ENCODE peak calls at places on chromosome 6, in six cellular contexts. N is cardiac fibroblast, H is B cell, S is adrenal gland, M is WTC11, A is heart right ventricle. G is an unnamed sample.

GRCh38 chr6:3656076-3656475 is 95.4 kb downstream of the PXDC1 start:
- DNase-seq in A (no peak), S (no peak), H (no peak), N (no peak), M (no peak), G (no peak)

GRCh38 chr6:1672379-1672778 is 62.7 kb downstream of the FOXC1 start:
- DNase-seq in A (no peak), H (no peak), N (no peak), M (no peak), S (no peak), G (no peak)

GRCh38 chr6:31842056-31842455 is 14.5 kb downstream of the HSPA1B start:
- DNase-seq in N (no peak), H (no peak), S (no peak), A (no peak), M (no peak), G (no peak)

GRCh38 chr6:47147175-47147727 is 105.1 kb upstream of the ADGRF1 start:
- DNase-seq in S (no peak), A (no peak), H (no peak), M (no peak), N (no peak), G (no peak)

GRCh38 chr6:108588586-108588985 is 27.9 kb downstream of the FOXO3 start:
- DNase-seq in H (no peak), S (no peak), A (no peak), N (peak), M (no peak), G (no peak)

GRCh38 chr6:21601341-21601740 is 7.8 kb downstream of the SOX4 start:
- DNase-seq in M (no peak), A (no peak), N (no peak), H (no peak), S (no peak), G (no peak)

GRCh38 chr6:100461273-100461919 is 3.3 kb downstream of the SIM1 start:
- DNase-seq in S (no peak), N (peak), A (no peak), M (peak), H (no peak), G (peak)

GRCh38 chr6:393391-394221 is 2.1 kb downstream of the IRF4 start:
- DNase-seq in M (no peak), A (no peak), H (peak), S (no peak), N (peak), G (peak)

GRCh38 chr6:7235712-7236311 is 77.2 kb downstream of the SSR1 start:
- DNase-seq in N (no peak), A (no peak), M (no peak), S (no peak), H (no peak), G (no peak)

GRCh38 chr6:17714879-17715860 is 8.4 kb upstream of the NUP153 start:
- DNase-seq in A (no peak), H (no peak), S (peak), N (peak), M (no peak), G (no peak)

GRCh38 chr6:2684059-2684749 is 66.5 kb downstream of the MYLK4 start:
- DNase-seq in H (no peak), M (no peak), S (no peak), A (no peak), N (peak), G (no peak)

GRCh38 chr6:148848915-148849314 is 102.1 kb downstream of the UST start:
- DNase-seq in H (no peak), M (no peak), A (no peak), N (no peak), S (peak), G (no peak)

GRCh38 chr6:103183831-103184411 is 1675.8 kb downstream of the HACE1 start:
- DNase-seq in S (no peak), N (no peak), A (no peak), H (no peak), M (peak), G (peak)

GRCh38 chr6:111096246-111096645 is 8.9 kb downstream of the SLC16A10 start:
- DNase-seq in H (no peak), A (no peak), M (no peak), N (no peak), S (no peak), G (no peak)

GRCh38 chr6:37168809-37169457 is 1.0 kb upstream of the PIM1 start:
- DNase-seq in M (no peak), N (peak), S (peak), H (peak), A (no peak), G (no peak)

GRCh38 chr6:33259032-33259431 is 12.6 kb downstream of the VPS52 start:
- DNase-seq in N (no peak), H (no peak), A (no peak), M (no peak), S (no peak), G (no peak)

GRCh38 chr6:31717499-31718222 is 2.5 kb downstream of the LY6G6D start:
- DNase-seq in S (no peak), N (no peak), M (peak), H (no peak), A (no peak), G (peak)

GRCh38 chr6:7742214-7742613 is 16.3 kb downstream of the BMP6 start:
- DNase-seq in A (no peak), M (no peak), N (no peak), S (no peak), H (no peak), G (no peak)

GRCh38 chr6:97138581-97138980 is 144.4 kb downstream of the MMS22L start:
- DNase-seq in M (no peak), S (no peak), N (no peak), A (no peak), H (no peak), G (no peak)

GRCh38 chr6:48213076-48213788 is 102.2 kb upstream of the PTCHD4 start:
- DNase-seq in M (no peak), H (no peak), N (no peak), S (no peak), A (no peak), G (no peak)

GRCh38 chr6:45724511-45724910 is 291.1 kb downstream of the CLIC5 start:
- DNase-seq in H (no peak), A (peak), N (peak), S (peak), M (no peak), G (no peak)

GRCh38 chr6:7052441-7052936 is 55.3 kb upstream of the RREB1 start:
- DNase-seq in N (peak), S (peak), H (peak), A (peak), M (peak), G (peak)

GRCh38 chr6:161418458-161418945 is 144.6 kb upstream of the AGPAT4 start:
- DNase-seq in H (peak), N (peak), A (no peak), S (peak), M (no peak), G (peak)

GRCh38 chr6:167350731-167351655 is 26.1 kb downstream of the TTLL2 start:
- DNase-seq in A (peak), N (peak), H (peak), S (peak), M (peak), G (peak)

GRCh38 chr6:151154418-151154817 is 85.3 kb upstream of the AKAP12 start:
- DNase-seq in H (no peak), N (peak), A (peak), M (no peak), S (peak), G (no peak)

GRCh38 chr6:10248378-10248843 is 166.5 kb downstream of the TFAP2A start:
- DNase-seq in N (no peak), S (no peak), M (peak), A (no peak), H (no peak), G (no peak)

GRCh38 chr6:112827793-112828192 is 480.7 kb downstream of the RFPL4B start:
- DNase-seq in A (peak), H (peak), N (peak), M (no peak), S (peak), G (no peak)

GRCh38 chr6:112863753-112864152 is 516.6 kb downstream of the RFPL4B start:
- DNase-seq in M (no peak), A (no peak), H (no peak), S (no peak), N (no peak), G (no peak)

GRCh38 chr6:89580997-89581666 is 57.4 kb downstream of the LYRM2 start:
- DNase-seq in S (no peak), H (no peak), A (no peak), M (no peak), N (no peak), G (no peak)

GRCh38 chr6:25472314-25472713 is 179.7 kb upstream of the SCGN start:
- DNase-seq in A (no peak), H (no peak), S (no peak), M (no peak), N (no peak), G (no peak)

GRCh38 chr6:80638222-80639055 is 532.0 kb downstream of the BCKDHB start:
- DNase-seq in M (no peak), N (peak), A (no peak), S (peak), H (no peak), G (no peak)

GRCh38 chr6:109526905-109527628 is 44.0 kb upstream of the ZBTB24 start:
- DNase-seq in A (no peak), H (peak), M (peak), N (peak), S (peak), G (peak)

GRCh38 chr6:17022604-17023003 is 79.2 kb upstream of the STMND1 start:
- DNase-seq in M (no peak), H (no peak), A (no peak), S (no peak), N (no peak), G (no peak)

GRCh38 chr6:137043710-137044365 is 927 bp downstream of the IL20RA start:
- DNase-seq in M (peak), N (peak), A (no peak), S (peak), H (peak), G (peak)

GRCh38 chr6:26198626-26199056 is 111.4 kb downstream of the HFE start:
- DNase-seq in A (no peak), M (no peak), S (no peak), N (no peak), H (no peak), G (no peak)

GRCh38 chr6:3919130-3919628 is 70.0 kb downstream of the FAM50B start:
- DNase-seq in H (no peak), N (peak), A (no peak), M (no peak), S (no peak), G (no peak)

GRCh38 chr6:8130399-8130798 is 28.1 kb upstream of the EEF1E1 start:
- DNase-seq in H (no peak), M (no peak), A (no peak), N (peak), S (no peak), G (no peak)

GRCh38 chr6:54041239-54041638 is 70.0 kb upstream of the MLIP start:
- DNase-seq in S (no peak), M (no peak), N (no peak), H (no peak), A (no peak), G (no peak)

GRCh38 chr6:32815115-32815514 is 1.7 kb downstream of the HLA-DOB start:
- DNase-seq in M (no peak), S (no peak), H (no peak), N (peak), A (no peak), G (no peak)

GRCh38 chr6:51541847-51542246 is 545.6 kb downstream of the PKHD1 start:
- DNase-seq in M (no peak), N (no peak), A (no peak), H (no peak), S (no peak), G (no peak)

DNA sequence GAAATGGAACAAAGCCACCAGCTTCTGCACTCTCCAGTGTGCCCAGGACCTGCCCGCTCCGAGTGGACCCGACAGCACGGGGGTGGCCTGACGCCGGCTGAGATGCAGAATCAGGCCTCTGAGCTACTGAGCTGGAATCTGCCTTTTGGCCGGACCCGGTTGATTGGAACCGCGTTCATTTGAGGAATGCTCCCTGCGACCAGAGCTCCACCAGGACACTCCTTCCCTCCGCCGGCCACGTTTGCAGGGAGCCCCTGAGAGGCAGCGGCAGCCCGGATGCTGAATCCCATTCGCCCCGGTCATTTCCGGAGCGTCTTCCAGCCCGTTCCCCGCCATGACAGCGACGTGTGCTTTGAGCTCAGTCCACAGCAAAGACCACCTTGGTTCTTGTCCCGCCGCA is 392.7 kb downstream of the THBS2 start:
- DNase-seq in S (no peak), H (no peak), N (no peak), M (no peak), A (no peak), G (no peak)
- TF ChIP-seq CTCF in S (no peak), H (no peak), N (no peak), M (no peak), A (no peak), G (no peak)

DNA sequence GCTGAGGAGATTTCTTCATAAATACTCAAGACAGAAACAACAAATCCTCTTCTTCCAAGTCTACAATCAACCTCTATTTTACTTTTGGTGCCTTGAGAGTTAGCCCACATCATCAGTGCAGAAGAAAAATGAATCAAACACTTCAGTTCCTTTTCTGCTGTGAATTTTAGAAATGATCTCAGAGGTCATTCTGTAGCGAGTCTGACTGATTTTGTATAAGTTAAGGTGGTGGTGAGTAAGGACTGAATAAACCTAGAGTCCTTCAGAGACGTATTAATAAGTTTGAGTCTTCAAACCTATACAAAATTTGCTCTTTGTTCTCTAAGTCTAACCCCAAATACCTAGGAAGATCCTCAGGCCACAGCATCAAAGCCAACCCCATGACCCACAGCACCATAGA is 33.1 kb upstream of the NT5E start:
- DNase-seq in S (no peak), A (no peak), H (no peak), N (no peak), M (no peak), G (no peak)
- TF ChIP-seq CTCF in S (no peak), A (no peak), H (no peak), N (no peak), M (no peak), G (no peak)

GRCh38 chr6:36053878-36054277 is 26.3 kb downstream of the MAPK14 start:
- DNase-seq in S (no peak), H (no peak), A (no peak), M (no peak), N (no peak), G (no peak)
- TF ChIP-seq CTCF in S (no peak), H (no peak), A (no peak), M (no peak), N (no peak), G (no peak)

GRCh38 chr6:169445227-169445626 is 191.6 kb upstream of the THBS2 start:
- DNase-seq in N (no peak), S (no peak), H (no peak), M (no peak), A (no peak), G (no peak)
- TF ChIP-seq CTCF in N (peak), S (no peak), H (no peak), M (no peak), A (no peak), G (peak)

DNA sequence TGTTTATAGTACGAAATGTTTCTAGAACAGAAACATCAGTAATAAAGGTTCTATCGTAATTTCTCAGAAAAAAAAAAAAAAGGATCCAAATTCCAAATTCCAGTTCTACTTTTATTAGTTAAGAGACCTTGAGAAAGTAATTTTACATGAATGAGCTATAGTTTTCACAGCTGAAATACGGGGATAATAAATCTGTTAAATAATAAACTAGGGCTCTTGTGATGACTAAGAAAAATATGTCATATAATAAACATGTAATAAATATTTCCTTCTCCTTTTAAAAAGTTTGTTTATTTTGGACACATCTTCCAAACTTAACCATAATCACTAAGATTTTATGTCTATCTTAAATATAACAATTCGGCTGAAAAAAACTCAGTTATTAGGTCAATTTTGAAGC is 17.8 kb downstream of the RARS2 start:
- DNase-seq in H (no peak), M (no peak), S (no peak), N (peak), A (no peak), G (no peak)
- TF ChIP-seq CTCF in H (no peak), M (no peak), S (no peak), N (no peak), A (no peak), G (no peak)

DNA sequence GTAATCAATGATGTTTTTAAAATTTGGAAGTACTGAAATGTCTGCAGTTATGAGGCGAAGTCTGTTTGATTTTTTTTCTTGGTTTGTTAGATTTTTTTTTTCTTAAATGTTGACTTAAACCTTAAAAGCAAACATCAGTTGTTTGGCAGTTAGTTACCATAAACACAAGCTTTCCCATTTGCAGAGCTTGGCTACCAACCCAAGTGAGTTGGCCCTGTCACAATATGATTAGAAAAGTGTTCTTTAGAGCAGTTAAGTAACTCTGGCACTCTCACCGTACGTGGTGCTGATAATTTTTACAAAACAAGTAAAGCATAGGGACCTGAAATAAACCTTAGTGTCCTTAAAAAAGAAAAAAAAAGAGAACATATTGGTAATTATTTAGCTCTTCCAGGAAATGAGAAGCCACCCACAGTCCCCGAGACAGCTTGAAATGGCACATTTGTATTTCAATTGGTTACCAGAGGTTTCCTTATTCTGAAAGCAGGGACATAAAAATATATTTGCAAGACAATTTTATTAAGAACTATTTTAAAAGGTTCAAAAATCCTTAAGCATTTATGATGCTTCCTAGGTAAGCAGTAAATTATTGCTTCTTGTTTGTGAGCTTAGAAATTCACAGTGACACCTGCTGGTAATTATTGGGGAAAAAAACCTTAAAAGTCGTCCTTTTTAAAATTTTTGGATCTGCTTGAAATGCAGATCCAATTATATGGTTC is 3.9 kb downstream of the HEY2 start:
- DNase-seq in N (peak), S (no peak), M (no peak), A (no peak), H (peak), G (no peak)
- TF ChIP-seq CTCF in N (peak), S (peak), M (no peak), A (peak), H (peak), G (peak)

GRCh38 chr6:124857746-124858145 is 104.5 kb upstream of the RNF217 start:
- DNase-seq in M (no peak), S (no peak), N (no peak), H (no peak), A (no peak), G (no peak)

GRCh38 chr6:124859366-124859765 is 102.9 kb upstream of the RNF217 start:
- DNase-seq in S (no peak), N (no peak), H (no peak), M (no peak), A (no peak), G (no peak)

GRCh38 chr6:124858564-124858963 is 103.7 kb upstream of the RNF217 start:
- DNase-seq in S (no peak), M (no peak), A (no peak), N (no peak), H (no peak), G (no peak)

GRCh38 chr6:124854338-124854922 is 107.8 kb upstream of the RNF217 start:
- DNase-seq in S (no peak), A (no peak), H (no peak), N (peak), M (no peak), G (no peak)
- TF ChIP-seq CTCF in S (peak), A (peak), H (no peak), N (peak), M (no peak), G (peak)

GRCh38 chr6:88238065-88238464 is 71.9 kb upstream of the CNR1 start:
- DNase-seq in S (peak), N (peak), M (peak), H (peak), A (no peak), G (peak)
- TF ChIP-seq CTCF in S (no peak), N (peak), M (peak), H (peak), A (peak), G (peak)

GRCh38 chr6:66662196-66662595 is 955.2 kb upstream of the EYS start:
- DNase-seq in A (no peak), H (no peak), N (peak), M (no peak), S (no peak), G (no peak)
- TF ChIP-seq CTCF in A (peak), H (no peak), N (peak), M (no peak), S (no peak), G (peak)

G was measured in nephron progenitor cell.